ENCODE peak calls at places on chromosomes 5 and 9, in seven cellular contexts. One of them, this sample, is unnamed.

GRCh38 chr5:168209561-168209960 is 81.9 kb upstream of the WWC1 start:
- DNase-seq in activated T-cell treated with anti-CD3 and anti-CD28 coated beads, Interleukin-2, amount 50 U/mL, for 4 hours: no peak
- DNase-seq in cardiac muscle cell: no peak
- DNase-seq in neural crest cell: no peak
- DNase-seq in GM23338: no peak
- DNase-seq in stimulated activated CD8-positive, alpha-beta memory T cell treated with anti-CD3 and anti-CD28 coated beads, Interleukin-15, amount 100 ng/mL, for 24 hours: no peak
- DNase-seq in fibroblast of the conjunctiva: no peak
- DNase-seq in this sample: no peak

GRCh38 chr5:108280248-108280647 is 101.7 kb downstream of the FBXL17 start:
- DNase-seq in stimulated activated CD8-positive, alpha-beta memory T cell treated with anti-CD3 and anti-CD28 coated beads, Interleukin-15, amount 100 ng/mL, for 24 hours: no peak
- DNase-seq in activated T-cell treated with anti-CD3 and anti-CD28 coated beads, Interleukin-2, amount 50 U/mL, for 4 hours: no peak
- DNase-seq in neural crest cell: no peak
- DNase-seq in fibroblast of the conjunctiva: no peak
- DNase-seq in GM23338: no peak
- DNase-seq in cardiac muscle cell: no peak
- DNase-seq in this sample: no peak

GRCh38 chr5:386432-387341 is 56.3 kb upstream of the EXOC3 start:
- DNase-seq in cardiac muscle cell: no peak
- DNase-seq in neural crest cell: no peak
- DNase-seq in activated T-cell treated with anti-CD3 and anti-CD28 coated beads, Interleukin-2, amount 50 U/mL, for 4 hours: no peak
- DNase-seq in GM23338: no peak
- DNase-seq in stimulated activated CD8-positive, alpha-beta memory T cell treated with anti-CD3 and anti-CD28 coated beads, Interleukin-15, amount 100 ng/mL, for 24 hours: no peak
- DNase-seq in fibroblast of the conjunctiva: peak
- DNase-seq in this sample: no peak

GRCh38 chr9:98791147-98792095 is 4.9 kb downstream of the ANKS6 start:
- DNase-seq in cardiac muscle cell: peak
- DNase-seq in activated T-cell treated with anti-CD3 and anti-CD28 coated beads, Interleukin-2, amount 50 U/mL, for 4 hours: peak
- DNase-seq in fibroblast of the conjunctiva: peak
- DNase-seq in neural crest cell: peak
- DNase-seq in GM23338: peak
- DNase-seq in stimulated activated CD8-positive, alpha-beta memory T cell treated with anti-CD3 and anti-CD28 coated beads, Interleukin-15, amount 100 ng/mL, for 24 hours: peak
- DNase-seq in this sample: peak

GRCh38 chr5:43294226-43294625 is 19.0 kb downstream of the HMGCS1 start:
- DNase-seq in stimulated activated CD8-positive, alpha-beta memory T cell treated with anti-CD3 and anti-CD28 coated beads, Interleukin-15, amount 100 ng/mL, for 24 hours: no peak
- DNase-seq in fibroblast of the conjunctiva: no peak
- DNase-seq in GM23338: no peak
- DNase-seq in neural crest cell: no peak
- DNase-seq in activated T-cell treated with anti-CD3 and anti-CD28 coated beads, Interleukin-2, amount 50 U/mL, for 4 hours: no peak
- DNase-seq in cardiac muscle cell: no peak
- DNase-seq in this sample: peak

GRCh38 chr5:17720070-17720469 is 85.8 kb downstream of the TAF11L14 start:
- DNase-seq in GM23338: no peak
- DNase-seq in neural crest cell: no peak
- DNase-seq in stimulated activated CD8-positive, alpha-beta memory T cell treated with anti-CD3 and anti-CD28 coated beads, Interleukin-15, amount 100 ng/mL, for 24 hours: no peak
- DNase-seq in activated T-cell treated with anti-CD3 and anti-CD28 coated beads, Interleukin-2, amount 50 U/mL, for 4 hours: no peak
- DNase-seq in fibroblast of the conjunctiva: no peak
- DNase-seq in cardiac muscle cell: no peak
- DNase-seq in this sample: no peak

GRCh38 chr5:176693477-176693851 is 46.2 kb downstream of the TSPAN17 start:
- DNase-seq in activated T-cell treated with anti-CD3 and anti-CD28 coated beads, Interleukin-2, amount 50 U/mL, for 4 hours: no peak
- DNase-seq in stimulated activated CD8-positive, alpha-beta memory T cell treated with anti-CD3 and anti-CD28 coated beads, Interleukin-15, amount 100 ng/mL, for 24 hours: no peak
- DNase-seq in neural crest cell: no peak
- DNase-seq in cardiac muscle cell: no peak
- DNase-seq in fibroblast of the conjunctiva: no peak
- DNase-seq in GM23338: no peak
- DNase-seq in this sample: peak

GRCh38 chr5:130479045-130479804 is 575.0 kb downstream of the CHSY3 start:
- DNase-seq in GM23338: peak
- DNase-seq in activated T-cell treated with anti-CD3 and anti-CD28 coated beads, Interleukin-2, amount 50 U/mL, for 4 hours: no peak
- DNase-seq in neural crest cell: no peak
- DNase-seq in fibroblast of the conjunctiva: no peak
- DNase-seq in stimulated activated CD8-positive, alpha-beta memory T cell treated with anti-CD3 and anti-CD28 coated beads, Interleukin-15, amount 100 ng/mL, for 24 hours: no peak
- DNase-seq in cardiac muscle cell: no peak
- DNase-seq in this sample: no peak

GRCh38 chr9:9612270-9612669 is 1000.5 kb downstream of the PTPRD start:
- DNase-seq in activated T-cell treated with anti-CD3 and anti-CD28 coated beads, Interleukin-2, amount 50 U/mL, for 4 hours: no peak
- DNase-seq in stimulated activated CD8-positive, alpha-beta memory T cell treated with anti-CD3 and anti-CD28 coated beads, Interleukin-15, amount 100 ng/mL, for 24 hours: no peak
- DNase-seq in fibroblast of the conjunctiva: no peak
- DNase-seq in GM23338: no peak
- DNase-seq in cardiac muscle cell: no peak
- DNase-seq in neural crest cell: no peak
- DNase-seq in this sample: no peak

GRCh38 chr9:104906441-104907277 is 21.3 kb downstream of the ABCA1 start:
- DNase-seq in GM23338: no peak
- DNase-seq in stimulated activated CD8-positive, alpha-beta memory T cell treated with anti-CD3 and anti-CD28 coated beads, Interleukin-15, amount 100 ng/mL, for 24 hours: no peak
- DNase-seq in neural crest cell: no peak
- DNase-seq in fibroblast of the conjunctiva: peak
- DNase-seq in cardiac muscle cell: no peak
- DNase-seq in activated T-cell treated with anti-CD3 and anti-CD28 coated beads, Interleukin-2, amount 50 U/mL, for 4 hours: no peak
- DNase-seq in this sample: no peak

GRCh38 chr5:139689631-139690384 is 41.7 kb downstream of the CXXC5 start:
- DNase-seq in fibroblast of the conjunctiva: no peak
- DNase-seq in stimulated activated CD8-positive, alpha-beta memory T cell treated with anti-CD3 and anti-CD28 coated beads, Interleukin-15, amount 100 ng/mL, for 24 hours: no peak
- DNase-seq in GM23338: peak
- DNase-seq in activated T-cell treated with anti-CD3 and anti-CD28 coated beads, Interleukin-2, amount 50 U/mL, for 4 hours: no peak
- DNase-seq in neural crest cell: no peak
- DNase-seq in cardiac muscle cell: no peak
- DNase-seq in this sample: peak

GRCh38 chr5:124402144-124402581 is 344.3 kb downstream of the ZNF608 start:
- DNase-seq in activated T-cell treated with anti-CD3 and anti-CD28 coated beads, Interleukin-2, amount 50 U/mL, for 4 hours: no peak
- DNase-seq in neural crest cell: no peak
- DNase-seq in GM23338: no peak
- DNase-seq in fibroblast of the conjunctiva: peak
- DNase-seq in stimulated activated CD8-positive, alpha-beta memory T cell treated with anti-CD3 and anti-CD28 coated beads, Interleukin-15, amount 100 ng/mL, for 24 hours: no peak
- DNase-seq in cardiac muscle cell: no peak
- DNase-seq in this sample: peak

GRCh38 chr5:138037271-138037670 is 4.4 kb upstream of the FAM13B start:
- DNase-seq in stimulated activated CD8-positive, alpha-beta memory T cell treated with anti-CD3 and anti-CD28 coated beads, Interleukin-15, amount 100 ng/mL, for 24 hours: no peak
- DNase-seq in fibroblast of the conjunctiva: no peak
- DNase-seq in cardiac muscle cell: no peak
- DNase-seq in GM23338: no peak
- DNase-seq in activated T-cell treated with anti-CD3 and anti-CD28 coated beads, Interleukin-2, amount 50 U/mL, for 4 hours: no peak
- DNase-seq in neural crest cell: no peak
- DNase-seq in this sample: no peak

GRCh38 chr5:146109379-146109778 is 4.0 kb upstream of the PLAC8L1 start:
- DNase-seq in GM23338: no peak
- DNase-seq in stimulated activated CD8-positive, alpha-beta memory T cell treated with anti-CD3 and anti-CD28 coated beads, Interleukin-15, amount 100 ng/mL, for 24 hours: no peak
- DNase-seq in cardiac muscle cell: no peak
- DNase-seq in fibroblast of the conjunctiva: no peak
- DNase-seq in activated T-cell treated with anti-CD3 and anti-CD28 coated beads, Interleukin-2, amount 50 U/mL, for 4 hours: no peak
- DNase-seq in neural crest cell: no peak
- DNase-seq in this sample: no peak